ENCODE peak calls at places on chromosomes 6 and 20, in four cellular contexts. N is activated naive CD8-positive, alpha-beta T cell treated with anti-CD3 and anti-CD28 coated beads, Interleukin-2, amount 50 U/mL, for 24 hours; R is T-cell; Z is hippocampal formation. E is an unnamed sample.

GRCh38 chr6:116059713-116060571 is 749 bp downstream of the FRK start:
- DNase-seq in R (no peak), Z (no peak), N (no peak), E (peak; percentile 62)

GRCh38 chr6:163572612-163573011 is 158.1 kb downstream of the QKI start:
- DNase-seq in N (no peak), Z (no peak), R (no peak), E (no peak)

GRCh38 chr6:125943528-125944433 is 12.8 kb upstream of the HINT3 start:
- DNase-seq in N (no peak), Z (no peak), R (no peak), E (no peak)

GRCh38 chr20:39289831-39290230 is 327.7 kb downstream of the DHX35 start:
- DNase-seq in R (no peak), Z (no peak), N (no peak), E (no peak)

GRCh38 chr20:61253264-61253639 is 1.2 kb downstream of the CDH4 start:
- DNase-seq in Z (no peak), N (no peak), R (no peak), E (no peak)

GRCh38 chr20:10603378-10603777 is 70.4 kb downstream of the JAG1 start:
- DNase-seq in N (peak; percentile 18), Z (no peak), R (no peak), E (no peak)

GRCh38 chr6:4129446-4129845 is 5.9 kb downstream of the ECI2 start:
- DNase-seq in Z (no peak), N (no peak), R (no peak), E (no peak)

GRCh38 chr6:144415835-144416237 is 130.7 kb downstream of the UTRN start:
- DNase-seq in R (no peak), N (no peak), Z (no peak), E (no peak)

GRCh38 chr6:114543696-114544095 is 200.9 kb upstream of the HS3ST5 start:
- DNase-seq in N (no peak), R (no peak), Z (no peak), E (no peak)

GRCh38 chr6:149015224-149015876 is 268.5 kb downstream of the UST start:
- DNase-seq in Z (no peak), N (no peak), R (no peak), E (no peak)